ENCODE peak calls at places on chromosomes 12 and 14, in nine cellular contexts. E is activated T-cell treated with anti-CD3 and anti-CD28 coated beads for 1 hour; J is CD8-positive, alpha-beta memory T cell; A is NCI-H460; U is stimulated activated CD8-positive, alpha-beta memory T cell treated with anti-CD3 and anti-CD28 coated beads, Interleukin-4, amount 100 ng/mL, for 1 hour; Y is SW 1271; O is left colon; S is stimulated activated CD4-positive, alpha-beta T cell treated with anti-CD3 and anti-CD28 coated beads, Interleukin-15, amount 100 ng/mL, for 48 hours; H is ecto neural progenitor cell. G is an unnamed sample.

GRCh38 chr14:91473046-91473445 is 37.1 kb downstream of the PPP4R3A start:
- DNase-seq in E (no peak), A (no peak), O (no peak), U (no peak), H (no peak), S (no peak), J (no peak), Y (no peak), G (no peak)

GRCh38 chr12:125124320-125124966 is 59.2 kb downstream of the AACS start:
- DNase-seq in O (peak; percentile 68), Y (no peak), U (no peak), J (no peak), A (no peak), H (no peak), S (no peak), E (no peak), G (no peak)

GRCh38 chr12:26192142-26192541 is 3.2 kb upstream of the SSPN start:
- DNase-seq in E (no peak), H (no peak), J (no peak), S (no peak), A (no peak), U (no peak), O (no peak), Y (no peak), G (no peak)

GRCh38 chr14:71289536-71289935 is 382.3 kb downstream of the PCNX1 start:
- DNase-seq in O (peak; percentile 63), S (no peak), H (no peak), U (no peak), A (no peak), J (peak; percentile 9), E (no peak), Y (no peak), G (no peak)

GRCh38 chr12:21330682-21331253 is 3.9 kb downstream of the SLCO1A2 start:
- DNase-seq in J (no peak), U (no peak), Y (no peak), A (no peak), S (no peak), O (no peak), E (no peak), H (no peak), G (no peak)

GRCh38 chr12:75329918-75330826 is at the start of gene CAPS2:
- DNase-seq in S (peak; percentile 51), H (peak; percentile 96), U (peak; percentile 33), A (peak; percentile 74), E (peak; percentile 27), O (peak; percentile 74), J (peak; percentile 44), Y (peak; percentile 43), G (peak; percentile 94)

GRCh38 chr14:68402525-68403101 is 390.3 kb downstream of the ZFP36L1 start:
- DNase-seq in J (no peak), U (no peak), S (no peak), H (no peak), Y (no peak), O (no peak), E (no peak), A (no peak), G (no peak)

GRCh38 chr14:36655571-36655962 is 6.1 kb upstream of the PAX9 start:
- DNase-seq in O (no peak), J (no peak), U (no peak), A (no peak), H (no peak), E (no peak), S (no peak), Y (no peak), G (no peak)

GRCh38 chr12:125076103-125076502 is 10.9 kb downstream of the AACS start:
- DNase-seq in E (no peak), J (no peak), A (no peak), S (no peak), H (no peak), O (no peak), U (no peak), Y (no peak), G (no peak)

GRCh38 chr12:30687265-30687986 is 8.2 kb downstream of the IPO8 start:
- DNase-seq in J (no peak), H (no peak), U (no peak), A (no peak), S (no peak), Y (no peak), O (no peak), E (no peak), G (no peak)

GRCh38 chr12:75603475-75603874 is 92.1 kb upstream of the KRR1 start:
- DNase-seq in H (no peak), A (no peak), S (no peak), Y (no peak), O (no peak), J (no peak), U (no peak), E (no peak), G (no peak)

GRCh38 chr14:101088714-101089113 is 185.2 kb upstream of the RTL1 start:
- DNase-seq in J (no peak), H (no peak), S (no peak), O (no peak), U (no peak), Y (no peak), E (no peak), A (no peak), G (no peak)

GRCh38 chr14:93049295-93049694 is 66.4 kb downstream of the ITPK1 start:
- DNase-seq in O (peak; percentile 89), H (no peak), S (no peak), J (no peak), Y (no peak), A (no peak), U (no peak), E (no peak), G (no peak)

GRCh38 chr12:75565795-75566194 is 54.4 kb upstream of the KRR1 start:
- DNase-seq in H (no peak), E (no peak), J (no peak), A (no peak), O (no peak), Y (no peak), U (no peak), S (no peak), G (no peak)

GRCh38 chr14:100674428-100674827 is 52.3 kb upstream of the DLK1 start:
- DNase-seq in E (no peak), A (no peak), Y (no peak), H (no peak), U (no peak), J (no peak), O (no peak), S (no peak), G (no peak)

GRCh38 chr12:113693693-113694092 is 222.0 kb upstream of the LHX5 start:
- DNase-seq in Y (no peak), E (no peak), H (no peak), J (no peak), S (no peak), O (no peak), A (no peak), U (no peak), G (no peak)

GRCh38 chr12:93198086-93198485 is 179.6 kb upstream of the NUDT4 start:
- DNase-seq in S (no peak), H (no peak), O (no peak), E (no peak), A (peak; percentile 20), Y (no peak), J (no peak), U (no peak), G (no peak)

GRCh38 chr12:109496306-109496705 is 18.9 kb downstream of the UBE3B start:
- DNase-seq in Y (no peak), J (no peak), E (no peak), S (no peak), H (no peak), A (no peak), O (no peak), U (no peak), G (no peak)

GRCh38 chr12:50505386-50505827 is 622 bp downstream of the DIP2B start:
- DNase-seq in O (peak; percentile 47), E (peak; percentile 12), U (peak; percentile 7), S (peak; percentile 25), H (no peak), A (peak; percentile 5), Y (no peak), J (no peak), G (peak; percentile 55)

GRCh38 chr14:95339301-95339865 is 19.7 kb upstream of the CLMN start:
- DNase-seq in U (no peak), Y (no peak), S (no peak), H (no peak), E (no peak), A (no peak), O (peak; percentile 87), J (no peak), G (no peak)

GRCh38 chr12:51961834-51962233 is 10.3 kb downstream of the ACVR1B start:
- DNase-seq in H (no peak), A (no peak), U (no peak), S (no peak), E (no peak), O (peak; percentile 65), J (no peak), Y (no peak), G (no peak)

GRCh38 chr14:23525611-23526010 is 26.0 kb downstream of the ZFHX2 start:
- DNase-seq in J (no peak), O (no peak), H (no peak), U (no peak), Y (no peak), A (no peak), S (no peak), E (no peak), G (no peak)

GRCh38 chr14:91185721-91186120 is 58.8 kb downstream of the GPR68 start:
- DNase-seq in U (no peak), J (no peak), Y (no peak), E (no peak), A (no peak), H (no peak), S (no peak), O (no peak), G (no peak)

GRCh38 chr12:94262228-94263010 is 114.0 kb downstream of the PLXNC1 start:
- DNase-seq in E (peak; percentile 60), O (peak; percentile 79), H (no peak), Y (no peak), S (peak; percentile 64), A (peak; percentile 11), J (peak; percentile 55), U (peak; percentile 55), G (no peak)

G was measured in glutamatergic neuron.